ENCODE peak calls at places on chromosomes 7 and 10, in four cellular contexts. One of them, this sample, is unnamed. For H3K27me3, the result is how much of the 10 kb centered on the place peaks cover.

GRCh38 chr10:29642996-29643395 is 8.2 kb upstream of the SVIL start:
- DNase-seq in neural progenitor cell: no peak
- DNase-seq in SK-N-SH: no peak
- DNase-seq in ovary: no peak
- DNase-seq in this sample: no peak

GRCh38 chr10:104580321-104580720 is 60.8 kb upstream of the SORCS3 start:
- DNase-seq in neural progenitor cell: no peak
- DNase-seq in SK-N-SH: no peak
- DNase-seq in ovary: no peak
- DNase-seq in this sample: no peak

GRCh38 chr10:71725249-71725648 is 5.7 kb upstream of the C10orf105 start:
- DNase-seq in neural progenitor cell: no peak
- DNase-seq in SK-N-SH: no peak
- DNase-seq in ovary: no peak
- DNase-seq in this sample: no peak

GRCh38 chr7:42677751-42678231 is 234.1 kb downstream of the C7orf25 start:
- DNase-seq in neural progenitor cell: no peak
- DNase-seq in SK-N-SH: no peak
- DNase-seq in ovary: no peak
- DNase-seq in this sample: no peak

GRCh38 chr10:98878418-98878817 is 357.2 kb downstream of the HPSE2 start:
- DNase-seq in neural progenitor cell: no peak
- DNase-seq in SK-N-SH: no peak
- DNase-seq in ovary: no peak
- DNase-seq in this sample: no peak

GRCh38 chr10:111077715-111078504 is 1.1 kb downstream of the ADRA2A start:
- DNase-seq in neural progenitor cell: peak
- DNase-seq in SK-N-SH: peak
- DNase-seq in ovary: peak
- DNase-seq in this sample: peak

GRCh38 chr7:30226593-30227268 is 57.7 kb upstream of the ZNRF2 start:
- DNase-seq in neural progenitor cell: peak
- DNase-seq in SK-N-SH: peak
- DNase-seq in ovary: no peak
- DNase-seq in this sample: no peak

GRCh38 chr7:135260930-135261721 is 27.5 kb downstream of the STRA8 start:
- DNase-seq in neural progenitor cell: no peak
- DNase-seq in SK-N-SH: peak
- DNase-seq in ovary: no peak
- DNase-seq in this sample: no peak

GRCh38 chr10:122494833-122495232 is 33.5 kb downstream of the HTRA1 start:
- DNase-seq in neural progenitor cell: no peak
- DNase-seq in SK-N-SH: no peak
- DNase-seq in ovary: no peak
- DNase-seq in this sample: no peak

GRCh38 chr7:94336009-94336408 is 58.7 kb upstream of the COL1A2 start:
- DNase-seq in neural progenitor cell: no peak
- DNase-seq in SK-N-SH: no peak
- DNase-seq in ovary: no peak
- DNase-seq in this sample: no peak

GRCh38 chr10:125953778-125954385 is 57.5 kb downstream of the FANK1 start:
- DNase-seq in neural progenitor cell: no peak
- DNase-seq in SK-N-SH: no peak
- DNase-seq in ovary: no peak
- DNase-seq in this sample: no peak

GRCh38 chr7:101402081-101402779 is 39.6 kb downstream of the COL26A1 start:
- DNase-seq in neural progenitor cell: peak
- DNase-seq in SK-N-SH: peak
- DNase-seq in ovary: no peak
- DNase-seq in this sample: no peak

GRCh38 chr7:127486654-127487053 is 94.1 kb upstream of the ZNF800 start:
- DNase-seq in neural progenitor cell: peak
- DNase-seq in SK-N-SH: no peak
- DNase-seq in ovary: no peak
- DNase-seq in this sample: no peak

GRCh38 chr10:60480865-60481563 is 91.3 kb upstream of the ANK3 start:
- DNase-seq in neural progenitor cell: no peak
- DNase-seq in SK-N-SH: no peak
- DNase-seq in ovary: no peak
- DNase-seq in this sample: no peak

GRCh38 chr7:24125765-24126164 is 158.2 kb upstream of the NPY start:
- DNase-seq in neural progenitor cell: no peak
- DNase-seq in SK-N-SH: no peak
- DNase-seq in ovary: no peak
- DNase-seq in this sample: no peak

GRCh38 chr7:38702002-38702535 is 70.9 kb upstream of the AMPH start:
- DNase-seq in neural progenitor cell: no peak
- DNase-seq in SK-N-SH: no peak
- DNase-seq in ovary: no peak
- DNase-seq in this sample: no peak

GRCh38 chr7:90607196-90607595 is 11.1 kb downstream of the CDK14 start:
- DNase-seq in neural progenitor cell: no peak
- DNase-seq in SK-N-SH: no peak
- DNase-seq in ovary: no peak
- DNase-seq in this sample: no peak

GRCh38 chr10:132712698-132713232 is 73.2 kb downstream of the NKX6-2 start:
- DNase-seq in neural progenitor cell: no peak
- DNase-seq in SK-N-SH: no peak
- DNase-seq in ovary: no peak
- DNase-seq in this sample: no peak

GRCh38 chr7:70838292-70838907 is 293.5 kb upstream of the GALNT17 start:
- DNase-seq in neural progenitor cell: no peak
- DNase-seq in SK-N-SH: no peak
- DNase-seq in ovary: no peak
- DNase-seq in this sample: no peak

GRCh38 chr10:75191821-75192568 is 18.6 kb upstream of the VDAC2 start:
- DNase-seq in neural progenitor cell: no peak
- DNase-seq in SK-N-SH: no peak
- DNase-seq in ovary: peak
- DNase-seq in this sample: no peak

GRCh38 chr10:114694062-114694461 is 36.0 kb upstream of the ABLIM1 start:
- DNase-seq in neural progenitor cell: no peak
- DNase-seq in SK-N-SH: no peak
- DNase-seq in ovary: no peak
- DNase-seq in this sample: no peak

GRCh38 chr7:141617280-141617679 is 66.1 kb downstream of the AGK start:
- DNase-seq in neural progenitor cell: no peak
- DNase-seq in SK-N-SH: no peak
- DNase-seq in ovary: no peak
- DNase-seq in this sample: no peak

GRCh38 chr7:485188-486081 is 34.2 kb downstream of the PDGFA start:
- DNase-seq in neural progenitor cell: no peak
- DNase-seq in SK-N-SH: no peak
- DNase-seq in ovary: peak
- DNase-seq in this sample: no peak

GRCh38 chr10:44860811-44861751 is 50.1 kb upstream of the TMEM72 start:
- DNase-seq in neural progenitor cell: no peak
- DNase-seq in SK-N-SH: no peak
- DNase-seq in ovary: no peak
- DNase-seq in this sample: no peak

GRCh38 chr10:29807407-29807806 is 172.6 kb upstream of the SVIL start:
- DNase-seq in neural progenitor cell: no peak
- DNase-seq in SK-N-SH: no peak
- DNase-seq in ovary: no peak
- DNase-seq in this sample: no peak

GRCh38 chr7:96998765-96999164 is 6.6 kb upstream of the DLX6 start:
- DNase-seq in neural progenitor cell: peak
- DNase-seq in SK-N-SH: no peak
- DNase-seq in ovary: no peak
- DNase-seq in this sample: no peak

GRCh38 chr10:123743441-123744225 is 77.5 kb downstream of the GPR26 start:
- DNase-seq in neural progenitor cell: no peak
- DNase-seq in SK-N-SH: peak
- DNase-seq in ovary: no peak
- DNase-seq in this sample: no peak

GRCh38 chr7:16411391-16411790 is 9.9 kb downstream of the CRPPA start:
- DNase-seq in neural progenitor cell: no peak
- DNase-seq in SK-N-SH: no peak
- DNase-seq in ovary: no peak
- DNase-seq in this sample: no peak

GRCh38 chr10:103816431-103816830 is 38.9 kb downstream of the SH3PXD2A start:
- DNase-seq in neural progenitor cell: no peak
- DNase-seq in SK-N-SH: no peak
- DNase-seq in ovary: no peak
- DNase-seq in this sample: no peak

GRCh38 chr10:128498378-128498730 is 372.1 kb upstream of the MKI67 start:
- DNase-seq in neural progenitor cell: no peak
- DNase-seq in SK-N-SH: no peak
- DNase-seq in ovary: no peak
- DNase-seq in this sample: no peak
- TF ChIP-seq CTCF in neural progenitor cell: no peak
- TF ChIP-seq CTCF in SK-N-SH: no peak
- TF ChIP-seq CTCF in ovary: no peak
- TF ChIP-seq CTCF in this sample: no peak

GRCh38 chr7:156519070-156519469 is 121.5 kb upstream of the RNF32 start:
- DNase-seq in neural progenitor cell: no peak
- DNase-seq in SK-N-SH: no peak
- DNase-seq in ovary: no peak
- DNase-seq in this sample: no peak

GRCh38 chr7:156514851-156515250 is 125.7 kb upstream of the RNF32 start:
- DNase-seq in neural progenitor cell: no peak
- DNase-seq in SK-N-SH: no peak
- DNase-seq in ovary: no peak
- DNase-seq in this sample: no peak

GRCh38 chr7:156516791-156517378 is 123.7 kb upstream of the RNF32 start:
- DNase-seq in neural progenitor cell: no peak
- DNase-seq in SK-N-SH: no peak
- DNase-seq in ovary: no peak
- DNase-seq in this sample: no peak

GRCh38 chr7:156518466-156518865 is 122.1 kb upstream of the RNF32 start:
- DNase-seq in neural progenitor cell: no peak
- DNase-seq in SK-N-SH: no peak
- DNase-seq in ovary: no peak
- DNase-seq in this sample: no peak

DNA sequence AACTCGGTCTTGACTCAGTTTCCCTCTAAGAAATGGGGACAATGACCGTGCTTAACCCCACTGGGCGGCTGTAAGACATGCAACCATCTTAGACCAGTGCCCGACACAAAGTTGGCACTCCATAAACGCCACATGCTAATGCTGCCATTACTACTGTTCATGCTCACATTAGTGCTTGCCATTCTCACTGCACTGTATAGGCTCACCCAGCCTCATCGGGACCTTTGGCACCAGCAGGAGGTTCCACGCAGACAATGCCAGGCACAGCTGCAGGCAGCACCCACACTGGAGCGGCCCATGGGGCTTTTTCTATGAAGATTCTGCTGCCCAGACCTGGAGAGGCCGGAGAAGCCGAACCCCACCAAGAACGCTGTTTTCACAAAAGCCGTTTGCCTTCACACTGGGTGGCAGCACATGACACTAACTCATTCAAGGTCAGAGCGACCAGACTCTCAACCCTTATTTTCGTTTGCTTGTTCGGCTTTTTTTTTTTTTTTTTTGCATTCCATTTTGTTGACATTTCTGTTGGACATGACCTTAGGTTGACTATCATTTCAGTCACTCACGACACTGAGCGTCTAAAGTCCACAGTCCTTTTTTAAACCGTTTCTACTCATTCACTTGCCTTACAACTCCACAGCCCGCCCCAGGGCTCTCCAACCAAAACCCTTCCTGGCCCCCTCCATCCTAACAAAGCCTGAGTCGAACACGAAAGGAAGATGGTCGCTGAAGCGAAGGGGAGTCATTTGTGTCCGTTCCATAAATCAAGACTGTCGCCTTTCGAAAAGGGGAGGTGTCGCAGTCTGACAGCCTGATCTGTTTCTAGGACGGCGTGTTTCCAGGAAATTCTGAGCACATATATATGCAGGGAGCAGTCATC is 124.4 kb upstream of the RNF32 start:
- DNase-seq in neural progenitor cell: no peak
- DNase-seq in SK-N-SH: no peak
- DNase-seq in ovary: no peak
- DNase-seq in this sample: no peak
- H3K4me3 ChIP-seq in neural progenitor cell: no peak
- H3K4me3 ChIP-seq in SK-N-SH: no peak
- H3K4me3 ChIP-seq in ovary: no peak
- H3K4me3 ChIP-seq in this sample: no peak

DNA sequence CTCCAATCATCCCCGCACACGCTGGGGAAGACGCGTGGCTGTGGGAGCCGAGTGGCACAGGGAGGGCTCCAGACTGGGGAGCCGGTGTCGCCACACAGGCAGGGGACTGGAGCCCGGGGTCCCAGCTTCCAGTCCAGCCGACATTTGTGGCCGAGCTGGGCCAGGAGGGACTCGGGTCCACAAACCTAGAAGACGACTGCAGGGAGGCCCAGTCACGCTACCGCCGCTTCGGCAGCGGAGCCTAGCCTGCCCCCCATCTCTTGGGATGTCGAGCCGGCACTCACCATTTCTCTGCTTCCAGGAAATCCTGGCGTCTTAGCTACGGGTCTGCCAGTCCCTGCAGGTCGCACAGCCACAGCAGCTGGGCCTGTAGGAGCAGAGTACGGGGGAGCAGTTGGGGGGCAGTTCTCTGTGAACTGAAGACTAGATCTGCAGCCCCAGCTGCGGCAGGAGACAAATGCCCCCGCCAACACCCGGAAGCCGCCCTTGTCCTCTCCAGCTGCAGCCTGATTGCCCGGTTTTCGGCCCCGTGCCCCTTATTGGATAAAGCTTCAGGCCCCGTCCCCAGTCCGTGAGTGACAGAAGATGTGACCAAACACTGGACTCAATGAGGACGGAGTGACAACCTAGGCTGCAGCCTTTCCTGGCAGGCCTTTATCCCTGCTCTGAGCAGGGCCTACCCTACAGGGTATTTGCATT is 270.7 kb downstream of the ZNF33B start:
- DNase-seq in neural progenitor cell: no peak
- DNase-seq in SK-N-SH: peak
- DNase-seq in ovary: peak
- DNase-seq in this sample: no peak
- H3K27me3 ChIP-seq in neural progenitor cell: under half
- H3K27me3 ChIP-seq in SK-N-SH: under half
- H3K27me3 ChIP-seq in ovary: under half
- H3K27me3 ChIP-seq in this sample: under half

DNA sequence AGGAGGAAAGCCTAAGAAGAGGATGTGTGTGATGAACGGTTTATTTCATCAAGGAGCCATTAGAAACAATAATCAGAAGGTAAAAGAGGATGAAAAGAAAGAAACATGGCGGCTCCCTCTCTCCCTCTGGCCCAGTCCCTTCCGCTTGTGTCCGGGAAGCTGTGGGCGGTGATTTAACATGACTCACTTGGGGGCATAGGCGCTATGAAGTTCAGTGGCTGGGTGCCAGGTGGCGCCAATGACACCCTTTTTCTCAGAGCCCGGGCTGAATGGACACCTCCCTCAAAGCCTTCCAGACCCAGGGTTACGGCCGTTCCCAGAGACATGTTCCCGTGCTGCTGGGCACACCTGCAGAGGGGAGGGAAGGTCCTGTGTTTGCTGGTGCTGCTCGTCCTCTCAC is 244.0 kb downstream of the SKAP2 start:
- DNase-seq in neural progenitor cell: peak
- DNase-seq in SK-N-SH: no peak
- DNase-seq in ovary: no peak
- DNase-seq in this sample: no peak
- TF ChIP-seq CTCF in neural progenitor cell: peak
- TF ChIP-seq CTCF in SK-N-SH: no peak
- TF ChIP-seq CTCF in ovary: no peak
- TF ChIP-seq CTCF in this sample: peak

GRCh38 chr10:102384053-102384452 is 11.5 kb upstream of the NFKB2 start:
- DNase-seq in neural progenitor cell: peak
- DNase-seq in SK-N-SH: no peak
- DNase-seq in ovary: no peak
- DNase-seq in this sample: no peak
- H3K4me3 ChIP-seq in neural progenitor cell: no peak
- H3K4me3 ChIP-seq in SK-N-SH: no peak
- H3K4me3 ChIP-seq in ovary: no peak
- H3K4me3 ChIP-seq in this sample: no peak

GRCh38 chr10:43727935-43728334 is 79.3 kb upstream of the ZNF32 start:
- DNase-seq in neural progenitor cell: no peak
- DNase-seq in SK-N-SH: no peak
- DNase-seq in ovary: no peak
- DNase-seq in this sample: no peak
- H3K27me3 ChIP-seq in neural progenitor cell: under half
- H3K27me3 ChIP-seq in SK-N-SH: under half
- H3K27me3 ChIP-seq in ovary: under half
- H3K27me3 ChIP-seq in this sample: under half